ENCODE peak calls at places on chromosomes 1 and 21, in eight cellular contexts. W is ascending aorta, G is MM.1S, P is uterus, C is lung, L is fibroblast of mammary gland, X is IMR-90, V is GM06990. E is an unnamed sample.

GRCh38 chr1:181714428-181714827 is 231.1 kb downstream of the CACNA1E start:
- DNase-seq in W (no peak), X (no peak), L (no peak), G (no peak), C (no peak), V (no peak), P (no peak), E (no peak)

GRCh38 chr21:8993284-8993942 is 1528.0 kb upstream of the TPTE start:
- DNase-seq in X (no peak), G (no peak), W (no peak), L (no peak), V (no peak), C (no peak), P (no peak), E (no peak)

GRCh38 chr1:228004331-228004871 is 2.4 kb upstream of the WNT3A start:
- DNase-seq in P (peak; percentile 11), G (peak; percentile 60), C (peak; percentile 29), V (no peak), W (no peak), X (no peak), L (peak; percentile 22), E (peak; percentile 40)

GRCh38 chr1:112011231-112011630 is 21.8 kb upstream of the KCND3 start:
- DNase-seq in V (no peak), L (peak; percentile 75), W (no peak), C (no peak), G (no peak), X (peak; percentile 29), P (peak; percentile 36), E (no peak)

GRCh38 chr21:31750843-31751242 is 18.9 kb upstream of the SCAF4 start:
- DNase-seq in W (no peak), G (no peak), L (peak; percentile 85), P (no peak), C (no peak), X (peak; percentile 56), V (no peak), E (no peak)

GRCh38 chr1:43152866-43153265 is 19.2 kb downstream of the EBNA1BP2 start:
- DNase-seq in W (no peak), V (no peak), G (no peak), P (no peak), C (no peak), X (peak; percentile 7), L (peak; percentile 4), E (no peak)

GRCh38 chr1:233815357-233815756 is 89.1 kb upstream of the SLC35F3 start:
- DNase-seq in W (no peak), V (no peak), P (no peak), C (no peak), X (no peak), G (no peak), L (no peak), E (no peak)

GRCh38 chr1:80217377-80217986 is 1211.0 kb upstream of the ADGRL4 start:
- DNase-seq in V (no peak), C (no peak), G (peak; percentile 49), P (no peak), X (peak; percentile 71), L (peak; percentile 83), W (no peak), E (no peak)

GRCh38 chr1:2199042-2199810 is 4.7 kb upstream of the FAAP20 start:
- DNase-seq in C (peak; percentile 91), V (peak; percentile 68), L (peak; percentile 88), P (peak; percentile 90), X (peak; percentile 85), W (peak; percentile 83), G (peak; percentile 15), E (peak; percentile 95)

GRCh38 chr1:100834779-100835645 is 59.6 kb downstream of the EXTL2 start:
- DNase-seq in C (no peak), X (peak; percentile 11), L (peak; percentile 40), V (no peak), W (no peak), G (no peak), P (no peak), E (peak; percentile 8)

GRCh38 chr1:177849130-177849529 is 120.7 kb downstream of the SEC16B start:
- DNase-seq in G (no peak), L (peak; percentile 90), X (peak; percentile 55), V (no peak), P (peak; percentile 37), C (no peak), W (no peak), E (no peak)

GRCh38 chr1:2330511-2331199 is 60.7 kb downstream of the MORN1 start:
- DNase-seq in L (peak; percentile 76), P (peak; percentile 88), X (peak; percentile 80), G (no peak), W (no peak), V (no peak), C (peak; percentile 58), E (no peak)

GRCh38 chr1:211775208-211775607 is 55.4 kb downstream of the LPGAT1 start:
- DNase-seq in P (no peak), L (no peak), V (no peak), C (no peak), G (no peak), W (no peak), X (no peak), E (no peak)

DNA sequence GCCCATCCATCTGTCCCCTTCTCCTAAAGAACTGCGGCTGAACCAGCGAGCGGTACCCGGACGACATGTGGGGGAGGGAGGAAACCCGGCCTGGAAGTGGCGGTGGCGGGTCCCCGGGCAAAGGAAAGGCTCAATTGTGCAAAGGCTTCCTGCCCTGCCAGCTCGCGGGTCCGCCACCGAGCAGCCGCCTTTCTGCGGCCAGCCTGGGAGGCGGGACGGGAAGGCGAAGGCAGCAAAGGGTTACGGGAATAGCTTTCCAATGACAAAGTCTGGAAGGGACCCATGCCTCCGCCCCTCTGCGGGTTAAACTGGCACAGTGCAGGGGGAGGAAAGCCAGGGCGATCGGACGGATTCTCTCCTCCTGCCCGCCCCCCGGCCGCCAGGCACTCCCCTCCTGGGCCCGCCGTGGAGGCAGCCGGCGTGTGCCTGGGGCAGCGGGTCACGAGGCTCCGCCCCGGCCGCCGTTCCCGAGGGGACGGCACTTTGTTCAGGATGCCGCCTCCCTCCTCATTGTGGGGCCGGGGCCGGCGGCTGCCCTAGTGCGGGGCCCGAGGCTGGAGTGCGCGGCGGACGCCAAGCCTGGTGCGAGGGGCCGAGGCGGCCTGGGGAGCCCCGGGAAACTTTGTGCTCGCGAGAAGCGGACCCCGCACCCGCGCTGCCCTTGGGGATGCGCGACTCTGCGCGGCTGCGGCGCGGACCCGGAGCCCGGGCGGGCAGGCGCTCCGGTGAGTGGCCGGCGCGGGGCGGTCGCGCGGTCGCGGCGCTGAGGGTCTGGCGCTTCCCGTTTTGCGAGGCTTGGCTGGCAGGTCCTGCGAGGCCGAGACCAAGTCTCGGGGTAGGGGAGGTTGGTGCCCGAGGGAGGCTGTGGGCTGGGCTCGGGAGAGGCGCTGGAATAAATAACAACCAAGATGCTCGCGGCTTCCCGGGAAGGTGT is at the start of gene NAV1:
- DNase-seq in X (peak; percentile 75), L (peak; percentile 87), W (no peak), P (peak; percentile 77), V (no peak), C (peak; percentile 59), G (no peak), E (no peak)
- TF ChIP-seq CTCF in X (no peak), L (no peak), W (peak; percentile 25), P (peak; percentile 3), V (no peak), C (no peak), G (no peak), E (no peak)

GRCh38 chr21:35559881-35560280 is 500.4 kb downstream of the SETD4 start:
- DNase-seq in X (peak; percentile 61), L (peak; percentile 73), P (no peak), V (no peak), G (no peak), W (no peak), C (no peak), E (no peak)

GRCh38 chr21:35556536-35556935 is 503.8 kb downstream of the SETD4 start:
- DNase-seq in V (no peak), P (no peak), C (no peak), G (no peak), W (no peak), L (no peak), X (no peak), E (no peak)

GRCh38 chr21:35561076-35561475 is 499.2 kb downstream of the SETD4 start:
- DNase-seq in G (no peak), V (no peak), P (no peak), C (no peak), L (no peak), W (no peak), X (no peak), E (no peak)

GRCh38 chr21:35562876-35563275 is 497.4 kb downstream of the SETD4 start:
- DNase-seq in G (no peak), C (no peak), P (no peak), W (no peak), L (peak; percentile 64), V (no peak), X (peak; percentile 51), E (no peak)

DNA sequence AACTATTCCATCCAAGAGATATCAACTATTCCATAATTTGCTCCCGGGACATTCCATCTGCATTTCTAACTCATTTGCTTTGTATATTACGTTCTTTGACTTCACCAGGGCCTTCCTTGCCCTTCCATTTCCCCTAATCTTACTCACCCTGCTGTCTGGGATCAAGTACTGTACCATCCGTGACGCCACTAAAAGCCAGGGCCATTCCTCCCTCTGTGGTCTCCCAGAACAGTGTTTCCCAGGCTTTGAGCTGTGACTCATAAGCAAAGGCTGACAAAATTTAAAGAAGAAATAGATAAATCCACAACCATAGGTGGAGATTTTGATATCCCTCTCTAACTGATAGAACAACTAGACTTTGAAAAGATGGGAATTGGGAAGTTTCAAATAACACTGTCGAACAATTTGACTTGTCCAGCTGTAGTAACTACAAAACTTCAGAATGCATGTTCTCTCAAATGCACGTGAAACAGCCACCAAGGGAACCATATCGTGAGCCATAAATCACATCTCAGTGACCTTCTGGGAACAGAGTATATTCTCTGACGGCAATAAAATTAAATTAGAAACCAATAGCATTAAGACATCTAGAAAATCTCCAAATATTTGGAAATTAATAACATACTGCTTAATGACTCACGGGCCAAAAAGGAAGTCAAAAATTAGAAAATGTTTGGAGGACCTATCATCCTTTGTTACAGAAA is 501.0 kb downstream of the SETD4 start:
- DNase-seq in G (no peak), P (no peak), W (no peak), V (no peak), L (peak; percentile 99), C (no peak), X (peak; percentile 95), E (no peak)
- TF ChIP-seq CTCF in G (no peak), P (no peak), W (no peak), V (no peak), L (peak; percentile 21), C (no peak), X (peak; percentile 13), E (no peak)

GRCh38 chr1:153783233-153784190 is 8.3 kb downstream of the SLC27A3 start:
- DNase-seq in L (peak; percentile 84), G (peak; percentile 97), V (peak; percentile 97), C (peak; percentile 88), X (peak; percentile 86), P (peak; percentile 94), W (peak; percentile 62), E (peak; percentile 93)
- TF ChIP-seq CTCF in L (no peak), G (no peak), V (no peak), C (no peak), X (no peak), P (peak; percentile 54), W (peak; percentile 7), E (no peak)

GRCh38 chr1:245860681-245861552 is 646.2 kb downstream of the SMYD3 start:
- DNase-seq in V (no peak), L (peak; percentile 92), W (no peak), G (no peak), P (no peak), X (peak; percentile 71), C (no peak), E (no peak)
- TF ChIP-seq CTCF in V (no peak), L (peak; percentile 2), W (no peak), G (no peak), P (no peak), X (no peak), C (no peak), E (no peak)